ENCODE peak calls at places on chromosomes 7 and 10, in four cellular contexts. U is HepG2, D is K562, B is GM12878. X is an unnamed sample.
A peak's percentile ranks its signal among the peaks of the same experiment; 100 is the strongest.

GRCh38 chr10:26571655-26572054 is 125.8 kb upstream of the PDSS1 start:
- DNase-seq in U (peak; percentile 23), B (no peak), D (no peak), X (no peak)

GRCh38 chr7:4025694-4026615 is 656.1 kb upstream of the FOXK1 start:
- DNase-seq in U (no peak), D (no peak), B (no peak), X (no peak)

GRCh38 chr10:91198781-91199180 is 21.7 kb upstream of the PCGF5 start:
- DNase-seq in B (peak; percentile 68), U (no peak), D (no peak), X (no peak)

GRCh38 chr7:894927-895450 is 18.6 kb downstream of the GET4 start:
- DNase-seq in D (no peak), U (no peak), B (no peak), X (no peak)

GRCh38 chr7:143222782-143223181 is 945 bp downstream of the TAS2R40 start:
- DNase-seq in U (no peak), B (no peak), D (no peak), X (no peak)

GRCh38 chr7:22216309-22216708 is 140.6 kb downstream of the RAPGEF5 start:
- DNase-seq in B (no peak), U (peak; percentile 23), D (no peak), X (no peak)

GRCh38 chr7:40232242-40232929 is 97.6 kb downstream of the SUGCT start:
- DNase-seq in U (peak; percentile 43), B (no peak), D (peak; percentile 20), X (no peak)

GRCh38 chr10:34305189-34305588 is 509.9 kb downstream of the PARD3 start:
- DNase-seq in U (peak; percentile 7), D (peak; percentile 35), B (no peak), X (peak; percentile 88)

GRCh38 chr7:1977059-1977875 is 255.5 kb downstream of the MAD1L1 start:
- DNase-seq in D (no peak), U (no peak), B (no peak), X (no peak)

GRCh38 chr10:76114556-76114955 is 683.1 kb downstream of the LRMDA start:
- DNase-seq in B (no peak), U (peak; percentile 28), D (no peak), X (no peak)

GRCh38 chr7:155225095-155225494 is 72.6 kb upstream of the INSIG1 start:
- DNase-seq in U (no peak), B (no peak), D (no peak), X (no peak)

GRCh38 chr7:39674391-39674790 is 51.0 kb downstream of the RALA start:
- DNase-seq in U (no peak), D (no peak), B (no peak), X (no peak)

GRCh38 chr7:82441916-82442478 is 1.6 kb downstream of the CACNA2D1 start:
- DNase-seq in D (no peak), U (no peak), B (no peak), X (no peak)
- TF ChIP-seq ATF2 in D (no peak), U (no peak), B (no peak), X (no peak)

GRCh38 chr7:120402368-120402767 is 129.4 kb downstream of the KCND2 start:
- DNase-seq in U (no peak), B (no peak), D (no peak), X (no peak)
- TF ChIP-seq CBFB in U (no peak), B (no peak), D (no peak), X (no peak)

GRCh38 chr7:28986723-28987122 is 28.6 kb upstream of the TRIL start:
- DNase-seq in U (no peak), B (no peak), D (no peak), X (no peak)
- TF ChIP-seq NR2C2 in U (no peak), B (no peak), D (no peak), X (no peak)

GRCh38 chr10:27783660-27784059 is 38.0 kb upstream of the MKX start:
- DNase-seq in D (peak; percentile 13), B (no peak), U (peak; percentile 23), X (peak; percentile 54)
- TF ChIP-seq ATF2 in D (no peak), B (no peak), U (no peak), X (no peak)

DNA sequence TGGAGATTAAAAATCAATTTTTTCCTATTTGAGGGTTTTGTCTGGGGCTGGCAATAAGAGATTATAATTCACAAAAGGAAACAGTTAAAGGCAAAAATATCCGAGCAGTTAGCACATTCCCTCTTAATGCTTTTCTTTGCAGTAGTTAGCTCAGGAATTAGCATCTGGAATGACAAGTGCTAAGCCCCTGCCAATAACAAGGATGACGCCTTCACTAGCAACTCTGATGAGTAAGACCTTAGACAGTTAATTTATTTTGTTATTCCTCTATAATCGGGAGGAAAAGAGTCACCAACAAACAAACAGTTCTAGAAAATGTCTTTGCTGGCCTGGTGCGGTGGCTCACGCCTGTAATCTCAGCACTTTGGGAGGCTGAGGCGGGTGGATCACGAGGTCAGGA is 151.3 kb downstream of the TRIL start:
- DNase-seq in U (no peak), B (no peak), D (no peak), X (no peak)
- TF ChIP-seq CBFB in U (no peak), B (no peak), D (no peak), X (no peak)

DNA sequence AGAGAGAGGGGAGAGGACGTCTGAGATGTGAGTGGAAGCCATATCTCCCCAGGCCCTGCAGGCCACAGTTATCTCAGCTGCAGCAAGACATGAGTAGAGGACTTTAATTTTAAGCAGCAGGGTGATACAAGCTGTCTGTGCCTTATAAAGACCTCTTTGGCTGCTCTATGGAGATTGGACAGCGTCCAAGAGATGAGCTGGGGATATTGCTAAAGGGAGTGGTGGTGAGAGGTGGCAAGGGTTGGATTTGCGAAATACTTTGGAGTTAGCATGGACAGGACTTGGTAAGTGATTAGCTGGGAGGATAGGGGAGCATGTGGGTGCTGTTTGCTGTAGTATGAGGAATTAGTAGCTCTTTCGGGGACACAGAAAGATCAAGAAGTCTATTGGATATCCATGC is 191.8 kb downstream of the CACNB2 start:
- DNase-seq in U (no peak), D (no peak), B (no peak), X (no peak)
- TF ChIP-seq NR2C2 in U (no peak), D (no peak), B (no peak), X (no peak)

DNA sequence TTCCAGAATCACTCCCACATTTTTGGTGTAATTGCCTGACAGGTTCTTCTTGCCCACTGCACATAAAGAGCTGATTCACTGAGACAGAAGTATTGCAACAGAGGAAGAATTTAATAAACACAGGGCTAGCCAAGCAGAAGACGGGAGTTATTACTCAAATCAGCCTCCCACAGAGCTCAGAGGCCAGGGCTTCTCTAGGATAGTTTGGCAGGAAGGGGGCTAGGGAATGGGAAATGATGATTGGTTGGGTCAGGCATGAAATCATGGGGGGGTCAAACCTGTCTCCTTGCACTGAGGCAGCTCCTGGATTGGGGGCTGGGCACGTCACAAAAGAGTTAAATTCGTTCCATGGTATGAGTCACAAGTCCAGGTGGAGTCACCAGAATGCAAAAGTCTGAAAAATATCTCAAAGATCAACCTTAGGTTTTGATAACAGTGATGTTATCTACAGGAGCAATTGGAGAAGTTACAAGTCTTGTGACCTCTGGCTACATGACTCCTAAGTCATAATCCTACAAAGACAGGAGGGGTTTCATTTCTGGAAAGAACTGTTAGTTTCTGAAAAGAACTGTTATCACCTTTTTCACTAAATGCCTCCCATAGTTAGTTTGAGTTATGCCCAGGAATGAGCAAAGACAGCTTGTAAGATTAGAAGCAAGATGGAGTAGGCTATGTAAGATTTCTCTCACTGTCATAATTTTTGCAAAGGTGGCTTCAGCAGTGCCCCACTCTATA is 30.3 kb upstream of the ERCC6 start:
- DNase-seq in D (no peak), U (no peak), B (no peak), X (no peak)
- TF ChIP-seq ATF2 in D (no peak), U (no peak), B (no peak), X (no peak)

GRCh38 chr7:139071683-139072082 is 35.8 kb upstream of the ZC3HAV1L start:
- DNase-seq in U (no peak), B (no peak), D (no peak), X (no peak)

GRCh38 chr7:139065323-139065722 is 29.5 kb upstream of the ZC3HAV1L start:
- DNase-seq in D (no peak), U (no peak), B (no peak), X (no peak)

GRCh38 chr7:139066315-139066714 is 30.5 kb upstream of the ZC3HAV1L start:
- DNase-seq in U (no peak), B (no peak), D (no peak), X (no peak)

GRCh38 chr7:139068543-139069399 is 32.9 kb upstream of the ZC3HAV1L start:
- DNase-seq in D (no peak), U (no peak), B (no peak), X (no peak)
- TF ChIP-seq CBFB in D (no peak), U (no peak), B (no peak), X (no peak)

DNA sequence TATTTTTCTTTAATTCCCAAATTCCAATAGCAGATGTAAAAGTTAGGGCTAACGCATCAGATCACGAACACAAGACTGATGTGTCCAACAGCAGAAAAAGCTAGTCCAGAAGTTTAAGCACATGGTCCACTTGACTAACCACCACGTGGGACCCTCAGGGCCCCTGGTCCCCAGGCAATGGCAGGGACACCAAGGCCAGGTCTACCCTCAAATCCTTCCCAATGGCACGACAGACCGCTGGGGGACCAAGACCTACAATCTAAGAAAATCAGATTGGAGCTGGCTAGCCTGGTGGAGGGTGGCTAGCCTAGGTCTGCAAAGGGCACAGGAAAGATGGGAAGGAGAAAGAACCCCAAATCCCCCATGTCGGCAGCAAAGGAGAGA is 1.5 kb downstream of the GIGYF1 start:
- DNase-seq in B (no peak), D (no peak), U (no peak), X (no peak)
- TF ChIP-seq NR2C2 in B (no peak), D (no peak), U (no peak), X (no peak)